ENCODE peak calls at places on chromosomes 6 and 20, in ten cellular contexts. One of them, this sample, is unnamed.

GRCh38 chr20:63095718-63096654 is 89.2 kb upstream of the BHLHE23 start:
- DNase-seq in AG09309: no peak
- DNase-seq in AG04450: no peak
- DNase-seq in neural progenitor cell: no peak
- DNase-seq in OCI-LY7: no peak
- DNase-seq in suprapubic skin: peak; percentile 67
- DNase-seq in lower lobe of right lung: peak; percentile 34
- DNase-seq in fibroblast of pulmonary artery: no peak
- DNase-seq in NB4: no peak
- DNase-seq in A549: no peak
- DNase-seq in this sample: no peak

GRCh38 chr20:39825524-39825923 is 863.4 kb downstream of the DHX35 start:
- DNase-seq in lower lobe of right lung: no peak
- DNase-seq in AG04450: no peak
- DNase-seq in fibroblast of pulmonary artery: no peak
- DNase-seq in suprapubic skin: no peak
- DNase-seq in OCI-LY7: no peak
- DNase-seq in A549: no peak
- DNase-seq in neural progenitor cell: no peak
- DNase-seq in AG09309: no peak
- DNase-seq in NB4: no peak
- DNase-seq in this sample: no peak

GRCh38 chr6:68197356-68197755 is 437.7 kb upstream of the ADGRB3 start:
- DNase-seq in AG04450: no peak
- DNase-seq in lower lobe of right lung: no peak
- DNase-seq in fibroblast of pulmonary artery: peak; percentile 17
- DNase-seq in neural progenitor cell: no peak
- DNase-seq in AG09309: no peak
- DNase-seq in A549: no peak
- DNase-seq in OCI-LY7: no peak
- DNase-seq in suprapubic skin: no peak
- DNase-seq in NB4: no peak
- DNase-seq in this sample: no peak

GRCh38 chr20:24690408-24690807 is 221.0 kb downstream of the SYNDIG1 start:
- DNase-seq in fibroblast of pulmonary artery: no peak
- DNase-seq in A549: no peak
- DNase-seq in lower lobe of right lung: no peak
- DNase-seq in neural progenitor cell: no peak
- DNase-seq in AG09309: no peak
- DNase-seq in AG04450: no peak
- DNase-seq in NB4: no peak
- DNase-seq in suprapubic skin: peak; percentile 57
- DNase-seq in OCI-LY7: no peak
- DNase-seq in this sample: no peak

GRCh38 chr20:62944184-62944583 is 6.2 kb downstream of the GID8 start:
- DNase-seq in fibroblast of pulmonary artery: no peak
- DNase-seq in AG04450: no peak
- DNase-seq in OCI-LY7: no peak
- DNase-seq in lower lobe of right lung: peak; percentile 2
- DNase-seq in neural progenitor cell: no peak
- DNase-seq in A549: no peak
- DNase-seq in NB4: no peak
- DNase-seq in suprapubic skin: no peak
- DNase-seq in AG09309: no peak
- DNase-seq in this sample: no peak

GRCh38 chr6:76418657-76419217 is 346.3 kb upstream of the IMPG1 start:
- DNase-seq in AG04450: no peak
- DNase-seq in lower lobe of right lung: no peak
- DNase-seq in AG09309: no peak
- DNase-seq in neural progenitor cell: no peak
- DNase-seq in A549: no peak
- DNase-seq in OCI-LY7: no peak
- DNase-seq in suprapubic skin: no peak
- DNase-seq in NB4: no peak
- DNase-seq in fibroblast of pulmonary artery: peak; percentile 10
- DNase-seq in this sample: peak; percentile 94

GRCh38 chr6:148396926-148397325 is 54.3 kb downstream of the SASH1 start:
- DNase-seq in fibroblast of pulmonary artery: no peak
- DNase-seq in NB4: no peak
- DNase-seq in neural progenitor cell: no peak
- DNase-seq in AG04450: no peak
- DNase-seq in lower lobe of right lung: no peak
- DNase-seq in A549: no peak
- DNase-seq in AG09309: no peak
- DNase-seq in suprapubic skin: no peak
- DNase-seq in OCI-LY7: no peak
- DNase-seq in this sample: no peak

GRCh38 chr6:151313060-151313459 is 73.3 kb downstream of the AKAP12 start:
- DNase-seq in OCI-LY7: no peak
- DNase-seq in A549: no peak
- DNase-seq in AG04450: no peak
- DNase-seq in NB4: no peak
- DNase-seq in AG09309: no peak
- DNase-seq in suprapubic skin: no peak
- DNase-seq in lower lobe of right lung: no peak
- DNase-seq in fibroblast of pulmonary artery: peak; percentile 71
- DNase-seq in neural progenitor cell: no peak
- DNase-seq in this sample: no peak

GRCh38 chr6:114377881-114378280 is 35.1 kb upstream of the HS3ST5 start:
- DNase-seq in lower lobe of right lung: no peak
- DNase-seq in NB4: no peak
- DNase-seq in neural progenitor cell: no peak
- DNase-seq in fibroblast of pulmonary artery: no peak
- DNase-seq in AG09309: no peak
- DNase-seq in suprapubic skin: no peak
- DNase-seq in AG04450: no peak
- DNase-seq in OCI-LY7: no peak
- DNase-seq in A549: no peak
- DNase-seq in this sample: no peak

GRCh38 chr6:107692351-107692750 is 131.8 kb downstream of the SCML4 start:
- DNase-seq in A549: no peak
- DNase-seq in lower lobe of right lung: no peak
- DNase-seq in fibroblast of pulmonary artery: peak; percentile 81
- DNase-seq in AG04450: no peak
- DNase-seq in OCI-LY7: no peak
- DNase-seq in suprapubic skin: no peak
- DNase-seq in neural progenitor cell: no peak
- DNase-seq in AG09309: peak; percentile 70
- DNase-seq in NB4: no peak
- DNase-seq in this sample: no peak

GRCh38 chr6:107689190-107689589 is 134.9 kb downstream of the SCML4 start:
- DNase-seq in AG04450: no peak
- DNase-seq in NB4: no peak
- DNase-seq in neural progenitor cell: no peak
- DNase-seq in A549: no peak
- DNase-seq in OCI-LY7: no peak
- DNase-seq in AG09309: no peak
- DNase-seq in fibroblast of pulmonary artery: no peak
- DNase-seq in suprapubic skin: no peak
- DNase-seq in lower lobe of right lung: no peak
- DNase-seq in this sample: no peak

GRCh38 chr6:107690864-107691661 is 133.1 kb downstream of the SCML4 start:
- DNase-seq in suprapubic skin: no peak
- DNase-seq in A549: no peak
- DNase-seq in OCI-LY7: no peak
- DNase-seq in lower lobe of right lung: no peak
- DNase-seq in neural progenitor cell: no peak
- DNase-seq in AG04450: no peak
- DNase-seq in NB4: no peak
- DNase-seq in fibroblast of pulmonary artery: peak; percentile 82
- DNase-seq in AG09309: peak; percentile 59
- DNase-seq in this sample: no peak

GRCh38 chr6:107690546-107690863 is 133.6 kb downstream of the SCML4 start:
- DNase-seq in fibroblast of pulmonary artery: no peak
- DNase-seq in AG09309: no peak
- DNase-seq in suprapubic skin: no peak
- DNase-seq in OCI-LY7: no peak
- DNase-seq in A549: no peak
- DNase-seq in NB4: no peak
- DNase-seq in AG04450: no peak
- DNase-seq in lower lobe of right lung: no peak
- DNase-seq in neural progenitor cell: no peak
- DNase-seq in this sample: no peak

DNA sequence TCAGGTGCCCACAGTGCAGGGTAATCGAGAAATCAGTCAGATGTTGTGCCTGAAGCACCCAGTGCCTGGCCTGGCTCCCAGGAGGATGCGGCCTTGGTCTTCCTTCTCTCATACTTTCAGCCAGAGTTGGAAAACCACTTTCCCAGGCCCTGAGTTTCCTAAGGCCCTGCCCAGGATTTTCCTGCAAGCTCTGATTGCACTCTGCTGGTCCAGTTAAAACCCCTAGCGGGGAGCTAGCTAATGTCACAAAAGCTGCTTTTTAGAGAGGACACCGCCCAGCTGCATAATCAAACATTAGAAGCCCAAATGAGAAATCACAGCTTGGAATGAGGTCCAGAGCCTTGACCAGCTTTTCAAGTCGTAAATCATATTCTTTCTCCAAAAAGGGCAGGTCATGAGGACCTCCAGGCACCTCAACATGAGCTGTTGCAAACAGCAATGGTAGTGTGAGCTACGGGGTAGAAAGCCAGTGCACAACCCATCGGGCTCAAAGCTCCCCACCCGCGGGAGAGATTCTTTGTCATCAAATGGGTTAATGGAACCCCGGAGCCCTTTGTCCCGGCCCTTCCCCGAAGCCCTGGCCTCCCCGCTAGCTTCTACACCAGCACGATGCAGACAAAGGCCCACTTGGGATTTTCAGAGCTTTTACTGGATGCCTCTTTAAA is 134.1 kb downstream of the SCML4 start:
- DNase-seq in AG04450: no peak
- DNase-seq in AG09309: no peak
- DNase-seq in neural progenitor cell: no peak
- DNase-seq in OCI-LY7: no peak
- DNase-seq in fibroblast of pulmonary artery: no peak
- DNase-seq in suprapubic skin: no peak
- DNase-seq in NB4: no peak
- DNase-seq in lower lobe of right lung: no peak
- DNase-seq in A549: no peak
- DNase-seq in this sample: no peak
- TF ChIP-seq CTCF in AG04450: no peak
- TF ChIP-seq CTCF in AG09309: no peak
- TF ChIP-seq CTCF in neural progenitor cell: no peak
- TF ChIP-seq CTCF in OCI-LY7: no peak
- TF ChIP-seq CTCF in fibroblast of pulmonary artery: no peak
- TF ChIP-seq CTCF in suprapubic skin: no peak
- TF ChIP-seq CTCF in NB4: no peak
- TF ChIP-seq CTCF in lower lobe of right lung: no peak
- TF ChIP-seq CTCF in A549: no peak
- TF ChIP-seq CTCF in this sample: no peak

DNA sequence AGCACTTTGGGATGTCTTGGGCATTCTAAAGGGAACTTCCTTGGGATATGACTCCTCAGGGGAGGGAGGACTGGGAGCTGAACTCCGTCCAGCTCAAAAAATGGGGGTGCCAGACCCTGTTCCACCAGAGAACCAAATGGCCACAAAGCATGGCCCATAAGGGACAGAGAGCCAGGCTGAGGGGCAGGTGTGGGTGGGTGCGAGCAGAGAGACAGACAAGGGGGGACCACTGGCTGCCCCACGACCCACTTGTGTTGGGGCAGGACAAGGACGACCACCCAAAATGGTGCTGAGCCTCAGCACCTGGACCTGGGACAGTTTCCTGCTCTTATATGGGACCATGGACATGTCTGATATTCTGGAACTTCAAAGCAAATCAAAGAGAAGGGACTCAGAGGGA is 148.2 kb upstream of the MLN start:
- DNase-seq in AG09309: no peak
- DNase-seq in fibroblast of pulmonary artery: no peak
- DNase-seq in AG04450: no peak
- DNase-seq in suprapubic skin: no peak
- DNase-seq in neural progenitor cell: no peak
- DNase-seq in lower lobe of right lung: no peak
- DNase-seq in OCI-LY7: no peak
- DNase-seq in NB4: no peak
- DNase-seq in A549: no peak
- DNase-seq in this sample: no peak
- H3K4me3 ChIP-seq in AG09309: no peak overlapping the region
- H3K4me3 ChIP-seq in fibroblast of pulmonary artery: no peak overlapping the region
- H3K4me3 ChIP-seq in AG04450: no peak overlapping the region
- H3K4me3 ChIP-seq in suprapubic skin: no peak overlapping the region
- H3K4me3 ChIP-seq in neural progenitor cell: no peak overlapping the region
- H3K4me3 ChIP-seq in lower lobe of right lung: no peak overlapping the region
- H3K4me3 ChIP-seq in OCI-LY7: no peak overlapping the region
- H3K4me3 ChIP-seq in NB4: no peak overlapping the region
- H3K4me3 ChIP-seq in A549: no peak overlapping the region
- H3K4me3 ChIP-seq in this sample: no peak overlapping the region

GRCh38 chr6:11323666-11324452 is 91.4 kb upstream of the NEDD9 start:
- DNase-seq in AG09309: no peak
- DNase-seq in suprapubic skin: no peak
- DNase-seq in lower lobe of right lung: peak; percentile 85
- DNase-seq in neural progenitor cell: no peak
- DNase-seq in A549: no peak
- DNase-seq in fibroblast of pulmonary artery: no peak
- DNase-seq in OCI-LY7: no peak
- DNase-seq in AG04450: no peak
- DNase-seq in NB4: peak; percentile 100
- DNase-seq in this sample: no peak
- TF ChIP-seq CTCF in AG09309: no peak
- TF ChIP-seq CTCF in suprapubic skin: no peak
- TF ChIP-seq CTCF in lower lobe of right lung: no peak
- TF ChIP-seq CTCF in neural progenitor cell: no peak
- TF ChIP-seq CTCF in A549: no peak
- TF ChIP-seq CTCF in fibroblast of pulmonary artery: no peak
- TF ChIP-seq CTCF in OCI-LY7: no peak
- TF ChIP-seq CTCF in AG04450: no peak
- TF ChIP-seq CTCF in NB4: peak; percentile 31
- TF ChIP-seq CTCF in this sample: no peak

GRCh38 chr20:58896820-58897219 is 44.3 kb downstream of the GNAS start:
- DNase-seq in fibroblast of pulmonary artery: no peak
- DNase-seq in suprapubic skin: no peak
- DNase-seq in neural progenitor cell: no peak
- DNase-seq in AG04450: no peak
- DNase-seq in lower lobe of right lung: no peak
- DNase-seq in A549: no peak
- DNase-seq in AG09309: no peak
- DNase-seq in OCI-LY7: no peak
- DNase-seq in NB4: no peak
- DNase-seq in this sample: no peak

GRCh38 chr20:58894652-58895051 is 42.1 kb downstream of the GNAS start:
- DNase-seq in suprapubic skin: no peak
- DNase-seq in A549: no peak
- DNase-seq in lower lobe of right lung: no peak
- DNase-seq in neural progenitor cell: no peak
- DNase-seq in AG09309: no peak
- DNase-seq in OCI-LY7: no peak
- DNase-seq in fibroblast of pulmonary artery: no peak
- DNase-seq in NB4: no peak
- DNase-seq in AG04450: no peak
- DNase-seq in this sample: no peak

GRCh38 chr20:58893355-58894151 is 41.0 kb downstream of the GNAS start:
- DNase-seq in lower lobe of right lung: no peak
- DNase-seq in AG04450: no peak
- DNase-seq in fibroblast of pulmonary artery: no peak
- DNase-seq in neural progenitor cell: no peak
- DNase-seq in OCI-LY7: no peak
- DNase-seq in AG09309: no peak
- DNase-seq in NB4: peak; percentile 39
- DNase-seq in A549: no peak
- DNase-seq in suprapubic skin: no peak
- DNase-seq in this sample: no peak

GRCh38 chr20:58895796-58896180 is 43.3 kb downstream of the GNAS start:
- DNase-seq in fibroblast of pulmonary artery: no peak
- DNase-seq in A549: no peak
- DNase-seq in OCI-LY7: no peak
- DNase-seq in AG04450: no peak
- DNase-seq in suprapubic skin: no peak
- DNase-seq in NB4: no peak
- DNase-seq in AG09309: no peak
- DNase-seq in lower lobe of right lung: no peak
- DNase-seq in neural progenitor cell: no peak
- DNase-seq in this sample: no peak

GRCh38 chr20:58895099-58895795 is 42.7 kb downstream of the GNAS start:
- DNase-seq in A549: no peak
- DNase-seq in AG04450: no peak
- DNase-seq in AG09309: no peak
- DNase-seq in lower lobe of right lung: no peak
- DNase-seq in suprapubic skin: no peak
- DNase-seq in neural progenitor cell: no peak
- DNase-seq in OCI-LY7: no peak
- DNase-seq in fibroblast of pulmonary artery: no peak
- DNase-seq in NB4: no peak
- DNase-seq in this sample: no peak
- H3K4me3 ChIP-seq in A549: no peak overlapping the region
- H3K4me3 ChIP-seq in AG04450: peak overlapping the region; percentile 37
- H3K4me3 ChIP-seq in AG09309: peak overlapping the region; percentile 12
- H3K4me3 ChIP-seq in lower lobe of right lung: peak overlapping the region; percentile 6
- H3K4me3 ChIP-seq in suprapubic skin: peak overlapping the region; percentile 11
- H3K4me3 ChIP-seq in neural progenitor cell: peak overlapping the region; percentile 80
- H3K4me3 ChIP-seq in OCI-LY7: peak overlapping the region; percentile 90
- H3K4me3 ChIP-seq in fibroblast of pulmonary artery: peak overlapping the region; percentile 80
- H3K4me3 ChIP-seq in NB4: peak overlapping the region; percentile 32
- H3K4me3 ChIP-seq in this sample: no peak overlapping the region